ENCODE peak calls at places on chromosomes 1 and 21, in four cellular contexts. I is adrenal gland, G is HFFc6, S is cardiac muscle cell. L is an unnamed sample.

GRCh38 chr1:226654046-226654445 is 85.0 kb downstream of the ITPKB start:
- DNase-seq in I (no peak), S (peak; percentile 86), G (no peak), L (no peak)

GRCh38 chr1:87134625-87135024 is 194.1 kb upstream of the LMO4 start:
- DNase-seq in S (no peak), I (no peak), G (no peak), L (no peak)

GRCh38 chr1:55568732-55569131 is 353.6 kb upstream of the USP24 start:
- DNase-seq in I (no peak), G (no peak), S (no peak), L (no peak)

GRCh38 chr1:227320476-227320875 is 2.2 kb upstream of the CDC42BPA start:
- DNase-seq in S (no peak), I (no peak), G (no peak), L (no peak)

GRCh38 chr21:43815991-43816390 is 26.6 kb downstream of the RRP1 start:
- DNase-seq in G (no peak), I (no peak), S (no peak), L (no peak)

GRCh38 chr1:230176871-230177411 is 109.9 kb downstream of the GALNT2 start:
- DNase-seq in S (peak; percentile 88), G (no peak), I (no peak), L (no peak)

GRCh38 chr1:56527548-56528302 is 51.6 kb downstream of the PLPP3 start:
- DNase-seq in G (no peak), S (no peak), I (no peak), L (no peak)

GRCh38 chr1:168683871-168684270 is 45.1 kb downstream of the DPT start:
- DNase-seq in G (no peak), I (no peak), S (no peak), L (no peak)

GRCh38 chr1:231590453-231591198 is 36.0 kb upstream of the DISC1 start:
- DNase-seq in I (peak; percentile 57), S (peak; percentile 82), G (peak; percentile 70), L (no peak)

GRCh38 chr1:27026621-27027574 is 14.2 kb upstream of the TENT5B start:
- DNase-seq in I (no peak), S (peak; percentile 89), G (no peak), L (no peak)

GRCh38 chr21:41370840-41371697 is 9.2 kb downstream of the MX2 start:
- DNase-seq in S (peak; percentile 26), G (no peak), I (no peak), L (no peak)

GRCh38 chr21:19031956-19032355 is 628.4 kb upstream of the TMPRSS15 start:
- DNase-seq in G (no peak), S (no peak), I (no peak), L (no peak)

GRCh38 chr1:155086182-155086741 is 7.6 kb downstream of the EFNA3 start:
- DNase-seq in S (peak; percentile 59), I (peak; percentile 60), G (peak; percentile 28), L (peak; percentile 86)

GRCh38 chr1:206633708-206634121 is 1.6 kb upstream of the DYRK3 start:
- DNase-seq in S (peak; percentile 93), I (no peak), G (peak; percentile 81), L (no peak)

GRCh38 chr1:61403863-61404615 is 320.9 kb downstream of the TM2D1 start:
- DNase-seq in G (no peak), I (peak; percentile 37), S (peak; percentile 48), L (no peak)

GRCh38 chr1:162699366-162699765 is 67.1 kb downstream of the DDR2 start:
- DNase-seq in I (no peak), G (no peak), S (no peak), L (no peak)
- TF ChIP-seq CTCF in I (no peak), G (peak; percentile 15), S (no peak), L (peak; percentile 17)

DNA sequence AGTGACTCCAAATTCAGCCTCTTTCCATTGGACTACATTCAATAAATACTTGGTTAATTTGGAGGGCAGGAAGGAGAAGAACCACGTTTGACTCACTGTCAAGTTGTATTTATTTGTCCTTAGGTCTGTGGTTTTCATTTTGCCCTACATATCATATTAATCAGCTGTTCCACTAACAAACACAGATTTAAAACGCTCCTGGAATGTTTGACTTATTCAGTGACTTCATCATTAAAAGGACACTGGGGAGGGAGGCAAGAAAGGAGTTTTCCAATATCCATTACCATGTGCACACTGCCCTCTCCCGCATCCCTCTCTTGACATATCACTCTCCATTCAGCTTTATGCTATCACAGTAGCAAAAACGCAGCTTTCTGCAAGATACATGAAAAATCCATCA is 98.2 kb upstream of the C1orf87 start:
- DNase-seq in S (peak; percentile 7), I (no peak), G (peak; percentile 78), L (no peak)
- TF ChIP-seq CTCF in S (no peak), I (no peak), G (no peak), L (no peak)

GRCh38 chr21:31538821-31539220 is 120.7 kb upstream of the SOD1 start:
- DNase-seq in G (no peak), I (no peak), S (no peak), L (no peak)

GRCh38 chr21:31543191-31543590 is 116.3 kb upstream of the SOD1 start:
- DNase-seq in G (no peak), S (peak; percentile 66), I (no peak), L (no peak)

GRCh38 chr21:31536138-31536537 is 123.4 kb upstream of the SOD1 start:
- DNase-seq in S (no peak), G (no peak), I (no peak), L (no peak)

GRCh38 chr21:31537872-31538576 is 121.5 kb upstream of the SOD1 start:
- DNase-seq in I (no peak), G (no peak), S (no peak), L (no peak)
- TF ChIP-seq CTCF in I (no peak), G (peak; percentile 28), S (peak; percentile 18), L (peak; percentile 67)

DNA sequence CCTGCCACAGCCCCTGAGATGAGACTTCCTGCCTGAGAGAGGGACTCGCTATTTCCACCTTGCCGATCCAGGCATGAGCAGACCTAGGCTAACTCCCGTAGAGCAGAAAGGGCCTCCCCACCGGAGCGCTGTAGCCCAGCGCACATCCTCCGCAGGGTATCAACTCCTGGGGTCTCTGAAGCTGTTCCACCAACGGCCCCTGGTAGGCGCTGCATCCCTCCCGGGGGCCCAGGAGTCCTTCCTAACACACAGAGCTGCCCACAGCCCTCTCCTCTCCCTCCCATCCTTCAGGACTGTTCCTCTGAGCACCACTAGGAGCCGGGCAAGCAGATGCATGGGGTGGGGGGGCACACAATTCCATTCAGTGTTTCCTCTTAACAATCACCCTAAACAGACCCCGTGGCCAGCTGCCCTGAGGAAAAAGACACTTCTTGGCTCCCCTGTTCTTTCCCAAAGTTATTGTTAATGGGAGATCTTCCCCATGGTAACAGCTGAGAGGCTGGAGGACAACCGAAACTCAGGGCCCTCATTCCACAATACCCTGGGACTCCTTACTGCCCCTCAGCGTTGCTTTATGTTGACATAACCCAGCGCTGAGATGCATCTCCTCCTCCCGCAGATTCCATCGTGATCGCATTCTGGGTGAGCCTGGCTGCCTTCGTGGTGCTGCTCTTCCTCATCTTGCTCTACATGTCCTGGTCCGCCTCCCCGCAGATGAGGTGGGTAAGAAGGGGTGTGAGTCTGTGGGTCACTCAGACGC is 7.5 kb downstream of the MRAP start:
- DNase-seq in S (peak; percentile 22), I (no peak), G (no peak), L (no peak)
- TF ChIP-seq CTCF in S (peak; percentile 36), I (no peak), G (peak; percentile 47), L (peak; percentile 75)

GRCh38 chr1:161201828-161202712 is at the start of gene NDUFS2:
- DNase-seq in G (peak; percentile 99), S (peak; percentile 100), I (peak; percentile 99), L (peak; percentile 94)
- TF ChIP-seq CTCF in G (peak; percentile 48), S (peak; percentile 30), I (no peak), L (peak; percentile 46)